ENCODE peak calls at places on chromosomes 6 and 20, in five cellular contexts. M is mucosa of descending colon, F is AG04450, G is lower leg skin, A is left colon. K is an unnamed sample.

GRCh38 chr20:54668271-54669053 is 193.1 kb downstream of the DOK5 start:
- DNase-seq in G (no peak), F (no peak), M (no peak), A (peak), K (no peak)

GRCh38 chr6:160775730-160776129 is 73.7 kb downstream of the PLG start:
- DNase-seq in M (no peak), A (no peak), G (no peak), F (no peak), K (no peak)

GRCh38 chr6:27478141-27478705 is 5.3 kb upstream of the ZNF184 start:
- DNase-seq in M (no peak), G (no peak), F (peak), A (no peak), K (no peak)

GRCh38 chr6:21193790-21194189 is 399.8 kb upstream of the SOX4 start:
- DNase-seq in F (no peak), M (no peak), G (no peak), A (no peak), K (no peak)

GRCh38 chr6:157672726-157673412 is 150.2 kb upstream of the SNX9 start:
- DNase-seq in F (no peak), A (no peak), M (no peak), G (peak), K (no peak)

GRCh38 chr20:15487682-15488081 is 1085.6 kb downstream of the KIF16B start:
- DNase-seq in G (no peak), A (no peak), M (no peak), F (no peak), K (no peak)

GRCh38 chr20:62702886-62703852 is 5.5 kb upstream of the NTSR1 start:
- DNase-seq in G (no peak), M (peak), F (peak), A (no peak), K (no peak)

GRCh38 chr20:34537651-34538050 is 20.9 kb upstream of the MAP1LC3A start:
- DNase-seq in M (peak), G (peak), F (no peak), A (no peak), K (no peak)

GRCh38 chr20:25464501-25465204 is 57.2 kb downstream of the GINS1 start:
- DNase-seq in F (no peak), M (no peak), A (no peak), G (no peak), K (no peak)

GRCh38 chr6:110653381-110653780 is 161.9 kb downstream of the CDK19 start:
- DNase-seq in A (no peak), M (no peak), F (no peak), G (no peak), K (no peak)

GRCh38 chr6:137011406-137011805 is 33.4 kb downstream of the IL20RA start:
- DNase-seq in F (no peak), M (no peak), A (no peak), G (no peak), K (no peak)

GRCh38 chr20:45301824-45302251 is 4.8 kb upstream of the RBPJL start:
- DNase-seq in M (no peak), F (no peak), A (no peak), G (no peak), K (no peak)

K was measured in psoas muscle.